ENCODE peak calls at places on chromosomes 6 and 20, in six cellular contexts. C is ACHN; O is H54; F is activated T-cell treated with anti-CD3 and anti-CD28 coated beads for 1 hour; W is CD4-positive, alpha-beta T cell; Z is IMR-90. L is an unnamed sample.

GRCh38 chr6:8993111-8993510 is 557.8 kb upstream of the SLC35B3 start:
- DNase-seq in C (no peak), O (no peak), F (no peak), Z (no peak), W (no peak), L (no peak)

GRCh38 chr20:37907677-37908397 is 4.9 kb downstream of the VSTM2L start:
- DNase-seq in F (no peak), Z (peak), W (no peak), O (peak), C (peak), L (peak)

GRCh38 chr6:29395331-29395730 is at the start of gene OR12D2:
- DNase-seq in C (no peak), Z (no peak), W (no peak), O (no peak), F (no peak), L (no peak)

GRCh38 chr6:91786474-91787184 is 1199.8 kb upstream of the MAP3K7 start:
- DNase-seq in C (no peak), O (no peak), W (no peak), Z (no peak), F (no peak), L (no peak)

GRCh38 chr20:23086056-23086551 is at the start of gene CD93:
- DNase-seq in Z (peak), O (no peak), F (no peak), C (no peak), W (no peak), L (no peak)

GRCh38 chr6:40563111-40563510 is 24.1 kb downstream of the LRFN2 start:
- DNase-seq in Z (no peak), C (no peak), F (no peak), O (no peak), W (no peak), L (no peak)

GRCh38 chr6:121482004-121482693 is 46.7 kb downstream of the GJA1 start:
- DNase-seq in Z (peak), O (peak), C (peak), W (no peak), F (no peak), L (no peak)

GRCh38 chr6:39104528-39104927 is 10.5 kb downstream of the SAYSD1 start:
- DNase-seq in F (no peak), W (no peak), Z (no peak), O (no peak), C (no peak), L (no peak)

GRCh38 chr6:168725821-168726220 is 284.8 kb downstream of the SMOC2 start:
- DNase-seq in W (no peak), F (no peak), C (no peak), O (no peak), Z (no peak), L (no peak)

GRCh38 chr20:17498181-17498580 is 33.0 kb downstream of the BFSP1 start:
- DNase-seq in F (no peak), W (no peak), Z (peak), C (no peak), O (no peak), L (no peak)

GRCh38 chr6:30443657-30444450 is 45.5 kb upstream of the HLA-E start:
- DNase-seq in C (peak), O (no peak), F (no peak), Z (peak), W (no peak), L (no peak)

GRCh38 chr20:57697540-57697939 is 12.3 kb downstream of the PMEPA1 start:
- DNase-seq in W (no peak), Z (no peak), F (no peak), O (no peak), C (no peak), L (no peak)

GRCh38 chr20:3766381-3766780 is 1.2 kb downstream of the ADISSP start:
- DNase-seq in F (no peak), C (no peak), Z (no peak), W (no peak), O (no peak), L (no peak)

GRCh38 chr6:167825059-167825758 is 1.5 kb upstream of the AFDN start:
- DNase-seq in F (no peak), C (no peak), W (no peak), O (no peak), Z (no peak), L (no peak)

GRCh38 chr6:145732788-145733187 is 2.5 kb downstream of the EPM2A start:
- DNase-seq in O (no peak), W (no peak), C (no peak), Z (no peak), F (no peak), L (no peak)

GRCh38 chr20:4104045-4104444 is 88.7 kb upstream of the RNF24 start:
- DNase-seq in F (no peak), O (no peak), C (no peak), Z (no peak), W (no peak), L (no peak)

GRCh38 chr6:31663961-31664789 is 622 bp downstream of the GPANK1 start:
- DNase-seq in Z (peak), C (peak), O (peak), F (no peak), W (no peak), L (no peak)

GRCh38 chr6:49913656-49914055 is 47.3 kb upstream of the CRISP1 start:
- DNase-seq in W (no peak), Z (no peak), O (no peak), F (no peak), C (no peak), L (no peak)

GRCh38 chr6:126718600-126719327 is 378.8 kb downstream of the CENPW start:
- DNase-seq in Z (no peak), C (no peak), F (no peak), O (no peak), W (no peak), L (no peak)

GRCh38 chr6:88908598-88909548 is 54.5 kb downstream of the RNGTT start:
- DNase-seq in C (no peak), O (no peak), W (no peak), F (no peak), Z (no peak), L (no peak)

GRCh38 chr20:17934141-17934862 is 34.3 kb downstream of the SNX5 start:
- DNase-seq in Z (no peak), C (no peak), F (no peak), O (no peak), W (no peak), L (no peak)

GRCh38 chr20:9119776-9120175 is 50.9 kb downstream of the PLCB4 start:
- DNase-seq in Z (no peak), F (no peak), C (no peak), O (no peak), W (no peak), L (no peak)

GRCh38 chr20:59135093-59135492 is 28.5 kb upstream of the ZNF831 start:
- DNase-seq in F (no peak), C (no peak), W (no peak), Z (no peak), O (no peak), L (no peak)

GRCh38 chr20:3092611-3093379 is 8.3 kb upstream of the AVP start:
- DNase-seq in F (peak), Z (no peak), C (no peak), W (peak), O (no peak), L (no peak)

GRCh38 chr20:46558511-46558959 is 8.1 kb upstream of the OCSTAMP start:
- DNase-seq in Z (peak), F (no peak), C (peak), O (peak), W (no peak), L (peak)

GRCh38 chr6:86118271-86118670 is 475.6 kb upstream of the SYNCRIP start:
- DNase-seq in O (no peak), C (no peak), F (no peak), W (no peak), Z (no peak), L (no peak)

GRCh38 chr6:89254569-89254968 is 37.4 kb upstream of the GABRR1 start:
- DNase-seq in F (no peak), O (no peak), W (no peak), Z (no peak), C (no peak), L (no peak)

GRCh38 chr6:170522565-170523183 is 30.4 kb downstream of the PSMB1 start:
- DNase-seq in Z (peak), F (no peak), C (peak), O (no peak), W (no peak), L (no peak)

GRCh38 chr6:89941031-89941775 is 46.9 kb downstream of the GJA10 start:
- DNase-seq in W (no peak), C (no peak), O (no peak), Z (no peak), F (no peak), L (no peak)

GRCh38 chr20:45052698-45053440 is 48.1 kb downstream of the KCNS1 start:
- DNase-seq in C (no peak), O (no peak), W (no peak), Z (peak), F (no peak), L (peak)

GRCh38 chr6:77814119-77814518 is 161.3 kb downstream of the MEI4 start:
- DNase-seq in W (no peak), Z (no peak), F (no peak), O (no peak), C (no peak), L (no peak)

GRCh38 chr6:136014454-136015421 is 163.2 kb downstream of the PDE7B start:
- DNase-seq in Z (peak), F (no peak), O (peak), C (no peak), W (no peak), L (peak)

GRCh38 chr20:59933849-59934585 is 580 bp upstream of the SYCP2 start:
- DNase-seq in F (peak), W (peak), C (peak), O (peak), Z (peak), L (no peak)

GRCh38 chr20:15619341-15619740 is 953.9 kb downstream of the KIF16B start:
- DNase-seq in F (no peak), O (no peak), W (no peak), Z (no peak), C (no peak), L (no peak)

GRCh38 chr6:119524410-119524809 is 174.8 kb upstream of the MAN1A1 start:
- DNase-seq in C (no peak), W (no peak), F (no peak), Z (no peak), O (no peak), L (no peak)

GRCh38 chr20:52481443-52481842 is 289.9 kb upstream of the ZFP64 start:
- DNase-seq in O (no peak), W (no peak), F (no peak), C (no peak), Z (peak), L (no peak)

L was measured in kidney epithelial cell.